ENCODE peak calls at places on chromosomes 7 and 10, in four cellular contexts. X is K562, P is GM12878, O is H1. J is an unnamed sample.

GRCh38 chr7:29158748-29159147 is 12.4 kb upstream of the CPVL start:
- DNase-seq in X (no peak), P (no peak), O (no peak), J (no peak)

GRCh38 chr7:85033263-85033662 is 153.6 kb downstream of the SEMA3D start:
- DNase-seq in X (no peak), P (no peak), O (no peak), J (no peak)

GRCh38 chr7:155649588-155649987 is 5.1 kb downstream of the RBM33 start:
- DNase-seq in P (no peak), O (no peak), X (no peak), J (no peak)

GRCh38 chr7:152870106-152870693 is 110.6 kb downstream of the ACTR3B start:
- DNase-seq in X (no peak), P (no peak), O (no peak), J (no peak)

GRCh38 chr10:98154076-98154475 is 19.6 kb downstream of the R3HCC1L start:
- DNase-seq in X (no peak), P (no peak), O (no peak), J (no peak)

GRCh38 chr10:122152544-122152943 is 118.6 kb upstream of the BTBD16 start:
- DNase-seq in X (no peak), O (no peak), P (no peak), J (no peak)

GRCh38 chr10:1560535-1561192 is 176.7 kb downstream of the ADARB2 start:
- DNase-seq in X (no peak), O (no peak), P (no peak), J (no peak)

GRCh38 chr10:98321203-98321780 is 53.3 kb upstream of the LOXL4 start:
- DNase-seq in P (no peak), O (no peak), X (no peak), J (no peak)

GRCh38 chr7:1694981-1695511 is 25.0 kb downstream of the ELFN1 start:
- DNase-seq in X (no peak), O (no peak), P (no peak), J (no peak)

GRCh38 chr10:43606323-43607198 is at the start of gene ZNF485:
- DNase-seq in O (peak), X (peak), P (no peak), J (peak)

GRCh38 chr7:11548532-11548931 is 283.5 kb downstream of the THSD7A start:
- DNase-seq in O (no peak), X (no peak), P (no peak), J (no peak)

GRCh38 chr10:65891073-65891981 is 1034.5 kb upstream of the LRRTM3 start:
- DNase-seq in X (no peak), O (no peak), P (peak), J (no peak)

GRCh38 chr10:94225589-94225988 is 137.2 kb downstream of the NOC3L start:
- DNase-seq in O (no peak), X (no peak), P (no peak), J (no peak)

GRCh38 chr7:81662531-81662930 is 107.3 kb downstream of the HGF start:
- DNase-seq in O (no peak), P (no peak), X (no peak), J (no peak)

GRCh38 chr7:84102213-84102612 is 92.4 kb downstream of the SEMA3A start:
- DNase-seq in O (no peak), X (no peak), P (no peak), J (no peak)

GRCh38 chr7:151008511-151009323 is 15.6 kb downstream of the ATG9B start:
- DNase-seq in X (peak), P (peak), O (peak), J (peak)

GRCh38 chr7:15399446-15399845 is 162.4 kb downstream of the AGMO start:
- DNase-seq in P (no peak), O (no peak), X (no peak), J (no peak)

GRCh38 chr10:70283071-70283444 is 746 bp downstream of the NPFFR1 start:
- DNase-seq in P (no peak), O (no peak), X (no peak), J (no peak)

GRCh38 chr10:11381023-11381422 is 230.4 kb downstream of the USP6NL start:
- DNase-seq in O (no peak), X (no peak), P (no peak), J (no peak)

GRCh38 chr7:31919678-31920369 is 150.4 kb downstream of the PDE1C start:
- DNase-seq in O (no peak), P (no peak), X (no peak), J (no peak)

GRCh38 chr7:103991406-103991805 is 1.9 kb upstream of the RELN start:
- DNase-seq in X (no peak), P (no peak), O (no peak), J (no peak)

GRCh38 chr10:5654218-5654755 is 12.1 kb downstream of the ASB13 start:
- DNase-seq in X (no peak), P (no peak), O (no peak), J (no peak)

GRCh38 chr7:134788191-134788590 is 8.8 kb downstream of the CALD1 start:
- DNase-seq in X (no peak), P (no peak), O (no peak), J (no peak)
- TF ChIP-seq POLR2AphosphoS5 in X (no peak), P (no peak), O (no peak), J (no peak)

GRCh38 chr7:135770139-135770710 is 21.6 kb upstream of the FAM180A start:
- DNase-seq in P (no peak), X (no peak), O (no peak), J (no peak)
- TF ChIP-seq CBX5 in P (no peak), X (no peak), O (no peak), J (no peak)

GRCh38 chr7:108066486-108066885 is 63.5 kb upstream of the LAMB1 start:
- DNase-seq in P (no peak), X (no peak), O (no peak), J (peak)

GRCh38 chr7:108063520-108063933 is 60.6 kb upstream of the LAMB1 start:
- DNase-seq in O (no peak), P (peak), X (no peak), J (peak)

GRCh38 chr7:108071551-108071950 is 58.6 kb downstream of the LAMB4 start:
- DNase-seq in P (no peak), O (no peak), X (no peak), J (no peak)

GRCh38 chr7:108072116-108072515 is 58.0 kb downstream of the LAMB4 start:
- DNase-seq in P (no peak), X (no peak), O (no peak), J (no peak)

GRCh38 chr7:108067844-108068243 is 62.3 kb downstream of the LAMB4 start:
- DNase-seq in X (no peak), O (no peak), P (no peak), J (no peak)
- TF ChIP-seq POLR2AphosphoS5 in X (no peak), O (no peak), P (no peak), J (no peak)

GRCh38 chr10:86211691-86212390 is 154.8 kb downstream of the GRID1 start:
- DNase-seq in P (no peak), O (no peak), X (no peak), J (no peak)
- TF ChIP-seq CBX5 in P (no peak), O (no peak), X (no peak), J (no peak)

DNA sequence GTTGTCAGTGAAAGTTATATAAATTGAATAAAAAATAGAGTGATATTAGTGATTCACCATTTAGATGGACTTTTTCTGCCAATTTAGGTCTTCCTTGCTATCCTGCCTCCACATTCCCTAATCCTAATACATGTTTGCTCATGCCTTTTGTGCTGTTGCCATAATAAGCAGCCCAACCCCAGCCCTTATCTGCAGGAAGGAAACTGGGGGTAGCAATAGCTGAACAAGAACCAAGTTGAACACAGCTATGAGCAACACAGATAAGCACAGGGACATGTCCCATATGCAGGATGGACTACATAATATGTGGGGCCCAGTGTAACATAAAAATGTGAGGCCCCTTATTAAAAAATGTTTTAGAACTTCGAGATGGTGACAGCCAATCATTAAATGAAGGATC is 91.2 kb upstream of the AHR start:
- DNase-seq in O (no peak), X (no peak), P (no peak), J (peak)
- TF ChIP-seq POLR2AphosphoS5 in O (no peak), X (no peak), P (no peak), J (no peak)

DNA sequence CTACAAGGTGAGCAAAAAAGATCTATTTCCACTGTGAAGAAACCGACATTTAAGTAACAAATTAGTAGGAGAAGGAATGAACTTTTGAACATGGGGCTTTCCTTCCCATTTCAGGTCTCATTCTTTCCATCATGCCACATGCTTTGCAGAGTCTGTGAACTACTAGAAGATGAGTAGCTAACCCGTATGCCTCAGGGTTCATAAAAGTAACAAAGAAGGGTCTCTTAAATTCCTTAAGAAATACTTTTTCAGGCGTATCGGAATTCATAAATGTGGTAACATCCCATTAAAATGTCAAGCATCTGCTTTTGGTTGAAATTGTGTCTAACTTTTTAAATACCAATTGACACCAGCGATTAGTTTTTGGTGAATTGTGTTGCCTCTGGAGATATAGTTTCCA is 81.3 kb upstream of the TNS3 start:
- DNase-seq in O (no peak), X (no peak), P (no peak), J (no peak)
- TF ChIP-seq CBX5 in O (no peak), X (no peak), P (no peak), J (no peak)

DNA sequence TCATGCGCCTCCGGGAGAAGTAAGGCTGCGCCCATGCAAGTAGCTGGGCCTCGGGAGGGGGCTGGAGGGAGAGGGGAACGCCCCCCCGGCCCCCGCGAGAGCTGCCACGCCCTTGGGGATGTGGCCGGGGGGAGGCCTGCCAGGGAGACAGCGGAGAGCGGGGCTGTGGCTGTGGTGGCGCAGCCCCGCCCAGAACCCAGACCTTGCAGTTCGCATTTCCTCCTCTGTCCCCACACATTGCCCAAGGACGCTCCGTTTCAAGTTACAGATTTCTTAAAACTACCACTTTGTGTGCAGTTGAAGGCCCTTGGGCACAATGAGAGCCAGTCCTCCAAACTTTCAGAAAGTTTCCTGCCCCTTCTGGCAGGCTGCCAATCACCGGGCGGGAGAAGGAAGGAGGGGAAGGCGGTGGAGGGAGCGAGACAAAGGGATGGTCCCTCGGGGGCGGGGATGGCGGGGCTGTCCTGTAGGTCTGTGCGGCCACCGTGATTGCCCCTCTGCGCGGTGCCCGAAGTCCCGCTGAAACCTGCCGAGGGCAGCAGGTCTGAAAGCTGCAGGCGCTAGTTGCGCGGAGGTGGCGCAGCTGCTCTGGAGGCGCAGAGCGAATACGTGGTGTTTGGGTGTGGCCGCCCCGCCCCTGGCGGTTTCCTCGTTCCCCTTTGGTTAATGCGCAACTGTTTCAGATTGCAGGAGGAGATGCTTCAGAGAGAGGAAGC is 2.1 kb downstream of the VIM start:
- DNase-seq in X (peak), O (peak), P (peak), J (no peak)
- TF ChIP-seq POLR2AphosphoS5 in X (peak), O (peak), P (peak), J (no peak)

GRCh38 chr7:22375359-22376048 is 18.6 kb upstream of the RAPGEF5 start:
- DNase-seq in X (no peak), O (no peak), P (no peak), J (no peak)
- TF ChIP-seq CBX5 in X (no peak), O (no peak), P (no peak), J (no peak)

DNA sequence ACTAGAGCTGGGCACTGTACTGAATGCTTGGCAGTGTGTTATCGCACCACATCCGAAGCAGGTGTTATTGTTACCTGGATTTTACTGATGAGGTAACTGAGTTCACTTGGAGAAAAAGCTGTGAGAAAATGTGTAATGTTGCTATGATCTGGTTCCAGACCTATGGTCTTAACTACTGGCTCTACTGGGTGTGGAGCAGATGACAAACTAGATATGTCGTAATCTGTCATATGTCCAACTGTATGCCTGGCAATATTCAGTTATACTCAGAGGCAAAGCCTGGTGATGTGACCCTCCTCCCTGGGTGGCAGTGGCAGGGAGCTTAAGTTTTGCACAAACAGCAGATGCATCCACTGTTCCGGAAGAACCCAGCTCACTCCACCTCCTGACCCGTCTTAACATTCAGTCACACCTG is 23.5 kb downstream of the SCD start:
- DNase-seq in O (no peak), P (no peak), X (no peak), J (peak)
- TF ChIP-seq POLR2AphosphoS5 in O (no peak), P (no peak), X (no peak), J (no peak)

J was measured in HepG2.